ENCODE peak calls at places on chromosome 7, in four cellular contexts. H is HCT116, G is cardiac fibroblast, S is HT1080. X is an unnamed sample.

GRCh38 chr7:114663502-114663901 is 248.9 kb downstream of the FOXP2 start:
- DNase-seq in H (peak), G (peak), S (peak), X (no peak)

GRCh38 chr7:76423666-76424412 is 911 bp upstream of the ZP3 start:
- DNase-seq in H (no peak), G (peak), S (no peak), X (no peak)

GRCh38 chr7:45074738-45075644 is 13.8 kb downstream of the NACAD start:
- DNase-seq in H (no peak), G (no peak), S (no peak), X (no peak)

GRCh38 chr7:7566651-7567611 is at the start of gene MIOS:
- DNase-seq in H (peak), G (peak), S (peak), X (peak)

GRCh38 chr7:55572378-55573233 is at the start of gene VOPP1:
- DNase-seq in H (no peak), G (peak), S (peak), X (no peak)

GRCh38 chr7:35702541-35702940 is 7.6 kb upstream of the HERPUD2 start:
- DNase-seq in H (no peak), G (no peak), S (no peak), X (no peak)

GRCh38 chr7:55261386-55261770 is 103.8 kb upstream of the LANCL2 start:
- DNase-seq in H (no peak), G (no peak), S (no peak), X (no peak)

GRCh38 chr7:39394105-39394504 is 172.1 kb upstream of the YAE1 start:
- DNase-seq in H (no peak), G (no peak), S (no peak), X (no peak)

GRCh38 chr7:326273-326672 is 36.3 kb downstream of the FOXL3 start:
- DNase-seq in H (no peak), G (no peak), S (no peak), X (no peak)

GRCh38 chr7:157703131-157703530 is 366.3 kb downstream of the DNAJB6 start:
- DNase-seq in H (no peak), G (no peak), S (no peak), X (no peak)

GRCh38 chr7:151891753-151892152 is 14.8 kb upstream of the PRKAG2 start:
- DNase-seq in H (no peak), G (no peak), S (no peak), X (no peak)

GRCh38 chr7:8176370-8177081 is 85.4 kb downstream of the ICA1 start:
- DNase-seq in H (no peak), G (no peak), S (no peak), X (peak)

GRCh38 chr7:130179631-130180030 is 25.6 kb downstream of the TMEM209 start:
- DNase-seq in H (no peak), G (no peak), S (no peak), X (no peak)

GRCh38 chr7:1579481-1580421 is 9.9 kb upstream of the PSMG3 start:
- DNase-seq in H (no peak), G (peak), S (peak), X (peak)

GRCh38 chr7:28237368-28237767 is 56.8 kb upstream of the JAZF1 start:
- DNase-seq in H (no peak), G (no peak), S (no peak), X (no peak)

GRCh38 chr7:1586827-1587705 is 17.2 kb upstream of the PSMG3 start:
- DNase-seq in H (no peak), G (no peak), S (no peak), X (no peak)

GRCh38 chr7:82183633-82184032 is 259.9 kb downstream of the CACNA2D1 start:
- DNase-seq in H (no peak), G (peak), S (peak), X (no peak)

GRCh38 chr7:101239191-101239950 is 1.8 kb upstream of the CLDN15 start:
- DNase-seq in H (no peak), G (no peak), S (no peak), X (no peak)

GRCh38 chr7:44625899-44626511 is 19.6 kb downstream of the OGDH start:
- DNase-seq in H (no peak), G (no peak), S (no peak), X (no peak)

GRCh38 chr7:133139350-133139749 is 57.5 kb upstream of the CHCHD3 start:
- DNase-seq in H (peak), G (peak), S (peak), X (no peak)

GRCh38 chr7:99380032-99380822 is 5.7 kb downstream of the ARPC1B start:
- DNase-seq in H (no peak), G (peak), S (peak), X (peak)

GRCh38 chr7:74587435-74588126 is 69.9 kb upstream of the GTF2I start:
- DNase-seq in H (no peak), G (peak), S (peak), X (peak)

GRCh38 chr7:113267885-113268284 is 149.5 kb upstream of the SMIM30 start:
- DNase-seq in H (no peak), G (peak), S (peak), X (no peak)

GRCh38 chr7:126760914-126761577 is 491.7 kb downstream of the GRM8 start:
- DNase-seq in H (no peak), G (no peak), S (no peak), X (no peak)